ENCODE peak calls at places on chromosomes 11 and 22, in nine cellular contexts. C is pancreas, S is spleen, G is esophagus squamous epithelium, O is thoracic aorta, X is neuronal stem cell, K is K562, R is ovary, U is Peyer's patch. B is an unnamed sample. For H3K4me1, the result is how much of the 10 kb centered on the place peaks cover.

GRCh38 chr11:55501014-55501413 is 53.3 kb upstream of the OR4C15 start:
- DNase-seq in K (no peak), G (no peak), U (no peak), R (no peak), S (no peak), X (no peak), O (no peak), C (no peak), B (no peak)

GRCh38 chr11:103798029-103798428 is 238.4 kb upstream of the DDI1 start:
- DNase-seq in C (no peak), G (no peak), O (no peak), R (no peak), S (no peak), U (no peak), X (no peak), K (no peak), B (peak)

GRCh38 chr11:65592840-65593517 is 2.6 kb downstream of the KCNK7 start:
- DNase-seq in C (no peak), U (no peak), X (no peak), O (no peak), S (no peak), G (no peak), R (no peak), K (no peak), B (no peak)

GRCh38 chr11:16000065-16000464 is 356.3 kb downstream of the SOX6 start:
- DNase-seq in S (no peak), R (no peak), C (no peak), U (no peak), G (no peak), O (no peak), X (no peak), K (no peak), B (peak)

GRCh38 chr11:76696756-76697155 is 26.2 kb upstream of the LRRC32 start:
- DNase-seq in G (no peak), S (no peak), X (no peak), R (no peak), C (no peak), U (no peak), K (no peak), O (no peak), B (no peak)

GRCh38 chr11:95708681-95709080 is 80.9 kb downstream of the FAM76B start:
- DNase-seq in G (no peak), K (no peak), X (peak), S (no peak), R (no peak), O (no peak), U (no peak), C (no peak), B (no peak)

GRCh38 chr11:40292636-40293585 is 1166.5 kb downstream of the LRRC4C start:
- DNase-seq in C (no peak), X (no peak), K (no peak), O (no peak), G (no peak), S (no peak), R (no peak), U (no peak), B (peak)

GRCh38 chr11:84465040-84465439 is 1162.1 kb downstream of the DLG2 start:
- DNase-seq in G (no peak), C (no peak), O (no peak), X (no peak), S (no peak), U (no peak), K (no peak), R (no peak), B (no peak)

GRCh38 chr11:78986305-78986704 is 411.6 kb upstream of the NARS2 start:
- DNase-seq in S (no peak), O (no peak), U (no peak), G (no peak), R (no peak), C (no peak), K (no peak), X (no peak), B (no peak)
- H3K4me1 ChIP-seq in S (under half), O (under half), U (under half), G (under half), R (under half), C (under half), K (under half), X (under half), B (under half)

GRCh38 chr11:118045191-118045590 is 31.7 kb upstream of the TMPRSS4 start:
- DNase-seq in U (no peak), C (no peak), X (no peak), K (no peak), O (no peak), R (no peak), S (no peak), G (no peak), B (no peak)
- H3K4me1 ChIP-seq in U (under half), C (under half), X (under half), K (under half), O (under half), R (under half), S (under half), G (under half), B (under half)

GRCh38 chr22:31211504-31211861 is 615 bp upstream of the LIMK2 start:
- DNase-seq in O (no peak), G (no peak), U (no peak), R (no peak), X (no peak), S (no peak), C (no peak), K (no peak), B (no peak)
- H3K4me1 ChIP-seq in O (under half), G (under half), U (half or more), R (under half), X (under half), S (under half), C (under half), K (under half), B (under half)

GRCh38 chr22:46017166-46017565 is 40.2 kb upstream of the WNT7B start:
- DNase-seq in S (no peak), U (no peak), R (no peak), G (no peak), O (no peak), C (no peak), X (no peak), K (no peak), B (no peak)
- H3K4me1 ChIP-seq in S (under half), U (under half), R (under half), G (under half), O (under half), C (under half), X (under half), K (under half), B (under half)

DNA sequence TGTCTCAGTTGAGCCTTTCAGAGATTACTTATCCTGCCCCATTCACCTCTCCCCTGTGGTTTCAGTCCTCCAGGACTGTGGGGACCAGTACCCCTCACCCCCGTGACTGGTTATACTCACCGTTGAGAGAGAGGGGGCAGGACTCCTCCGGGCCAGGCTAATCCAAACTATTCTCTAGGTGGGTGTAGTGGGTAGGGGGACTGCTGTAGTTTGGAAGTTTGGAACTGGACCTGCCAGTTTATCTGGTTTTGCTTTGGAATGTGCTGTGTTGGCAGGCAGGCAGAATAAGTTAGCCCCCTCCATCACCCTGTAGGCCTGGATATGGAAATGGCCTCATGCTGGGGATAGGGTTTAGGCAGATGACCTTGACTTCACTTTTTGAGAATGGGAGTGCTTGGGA is 13.5 kb downstream of the TEAD1 start:
- DNase-seq in X (no peak), O (no peak), C (peak), K (peak), R (no peak), S (no peak), U (no peak), G (no peak), B (no peak)
- H3K4me1 ChIP-seq in X (under half), O (half or more), C (under half), K (under half), R (under half), S (under half), U (half or more), G (under half), B (under half)

GRCh38 chr11:28342704-28343103 is 234.5 kb downstream of the METTL15 start:
- DNase-seq in O (no peak), R (no peak), C (no peak), K (no peak), X (no peak), S (no peak), U (no peak), G (no peak), B (no peak)
- H3K4me1 ChIP-seq in O (under half), R (under half), C (under half), K (under half), X (under half), S (under half), U (under half), G (under half), B (under half)

GRCh38 chr22:46750861-46751260 is 11.6 kb upstream of the TBC1D22A start:
- DNase-seq in X (no peak), S (no peak), U (peak), C (no peak), G (no peak), O (no peak), K (no peak), R (no peak), B (no peak)

GRCh38 chr22:46750530-46750800 is 12.0 kb upstream of the TBC1D22A start:
- DNase-seq in U (no peak), S (no peak), O (no peak), C (no peak), R (no peak), G (no peak), X (no peak), K (no peak), B (no peak)

GRCh38 chr22:46748948-46749681 is 11.1 kb upstream of the CERK start:
- DNase-seq in S (peak), O (no peak), X (no peak), C (no peak), G (no peak), R (no peak), K (no peak), U (no peak), B (no peak)

GRCh38 chr22:46748206-46748947 is 10.3 kb upstream of the CERK start:
- DNase-seq in K (no peak), G (no peak), U (no peak), O (no peak), S (no peak), R (no peak), C (no peak), X (no peak), B (no peak)

GRCh38 chr22:46749682-46750529 is 11.9 kb upstream of the CERK start:
- DNase-seq in O (no peak), X (no peak), S (no peak), U (no peak), R (no peak), K (no peak), C (no peak), G (no peak), B (no peak)
- H3K4me1 ChIP-seq in O (under half), X (under half), S (under half), U (half or more), R (under half), K (under half), C (under half), G (under half), B (under half)

GRCh38 chr22:49328630-49329405 is 498.9 kb downstream of the BRD1 start:
- DNase-seq in C (no peak), R (no peak), O (no peak), K (no peak), G (no peak), X (no peak), U (no peak), S (peak), B (no peak)
- H3K4me1 ChIP-seq in C (under half), R (under half), O (under half), K (under half), G (under half), X (under half), U (under half), S (under half), B (under half)

DNA sequence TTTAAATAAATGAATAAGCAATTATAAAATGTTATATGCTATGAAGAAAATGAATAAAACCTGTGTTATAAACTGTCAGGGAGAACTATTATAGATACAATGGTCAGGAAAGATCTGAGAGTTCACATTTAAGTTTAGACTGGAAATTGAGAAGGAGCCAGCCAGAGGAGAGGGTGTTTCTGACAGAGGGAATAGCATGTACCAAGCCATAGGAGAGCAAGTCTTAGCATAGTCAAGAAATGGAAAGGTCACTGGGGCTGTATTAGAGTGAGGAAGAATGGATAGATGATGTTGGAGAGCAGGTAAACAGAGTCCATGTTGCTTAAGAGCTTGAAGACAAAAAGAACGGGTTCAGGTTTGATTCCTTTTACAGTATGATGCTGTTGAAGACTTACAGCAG is 87.4 kb downstream of the FAM83F start:
- DNase-seq in K (no peak), X (no peak), O (no peak), R (no peak), G (no peak), U (no peak), S (no peak), C (no peak), B (no peak)
- H3K4me1 ChIP-seq in K (under half), X (under half), O (under half), R (under half), G (under half), U (under half), S (under half), C (under half), B (under half)